ENCODE peak calls at places on chromosomes 6 and 20, in four cellular contexts. T, Q, W and I are unnamed samples. For H3K27me3, the result is how much of the 10 kb centered on the place peaks cover.

GRCh38 chr6:125310994-125311649 is 9.4 kb upstream of the HDDC2 start:
- DNase-seq in T (peak), W (peak), Q (no peak), I (no peak)

GRCh38 chr6:109713097-109713496 is 22.0 kb downstream of the FIG4 start:
- DNase-seq in W (no peak), Q (no peak), T (no peak), I (no peak)

GRCh38 chr6:163627274-163628062 is 212.9 kb downstream of the QKI start:
- DNase-seq in T (no peak), Q (no peak), W (no peak), I (no peak)

GRCh38 chr20:49685809-49686208 is 27.9 kb downstream of the B4GALT5 start:
- DNase-seq in W (no peak), T (no peak), Q (no peak), I (no peak)

GRCh38 chr6:105746539-105746938 is 339.6 kb upstream of the PRDM1 start:
- DNase-seq in T (no peak), Q (no peak), W (no peak), I (no peak)

GRCh38 chr6:22079788-22080187 is 217.0 kb downstream of the PRL start:
- DNase-seq in Q (no peak), W (no peak), T (no peak), I (no peak)

GRCh38 chr6:37875561-37876309 is 56.2 kb downstream of the ZFAND3 start:
- DNase-seq in T (no peak), Q (no peak), W (no peak), I (no peak)

GRCh38 chr6:159107451-159108260 is 61.5 kb upstream of the FNDC1 start:
- DNase-seq in W (no peak), Q (peak), T (no peak), I (no peak)

DNA sequence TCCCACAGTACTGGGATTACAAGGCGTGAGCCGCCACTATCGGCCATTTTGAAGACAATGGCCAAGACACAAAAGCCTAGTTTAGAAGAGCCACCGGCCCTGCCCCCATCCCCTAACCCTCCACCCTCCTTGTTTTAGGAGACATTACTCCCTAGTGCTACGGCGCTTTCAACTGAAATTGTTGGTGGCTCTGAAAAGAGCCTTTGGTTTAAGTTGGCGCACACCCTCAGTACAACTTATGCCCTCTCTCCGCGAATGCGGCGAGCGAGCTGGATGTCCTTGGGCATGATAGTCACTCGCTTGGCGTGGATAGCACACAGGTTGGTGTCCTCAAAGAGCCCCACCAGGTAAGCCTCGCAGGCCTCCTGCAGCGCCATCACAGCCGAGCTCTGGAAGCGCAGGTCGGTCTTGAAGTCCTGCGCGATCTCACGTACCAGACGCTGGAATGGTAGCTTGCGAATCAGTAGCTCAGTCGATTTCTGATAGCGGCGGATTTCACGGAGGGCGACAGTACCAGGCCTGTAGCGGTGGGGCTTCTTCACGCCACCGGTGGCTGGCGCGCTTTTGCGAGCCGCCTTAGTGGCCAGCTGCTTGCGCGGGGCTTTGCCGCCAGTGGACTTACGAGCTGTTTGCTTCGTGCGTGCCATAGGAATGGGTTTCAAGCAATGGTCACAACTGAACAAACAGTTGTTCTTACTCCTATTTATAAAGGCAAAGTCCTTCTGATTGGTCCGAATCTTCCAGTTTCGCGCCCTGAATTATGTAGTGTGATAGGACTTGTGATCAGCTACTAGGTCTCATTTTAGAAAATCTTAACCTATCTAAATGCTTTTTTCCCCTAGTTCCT is 114.8 kb upstream of the BTN3A2 start:
- DNase-seq in W (no peak), T (no peak), Q (peak), I (no peak)
- TF ChIP-seq CTCF in W (no peak), T (no peak), Q (peak), I (peak)

GRCh38 chr6:28657367-28657755 is 131.7 kb downstream of the GPX5 start:
- DNase-seq in W (no peak), Q (no peak), T (no peak), I (no peak)
- H3K4me3 ChIP-seq in W (no peak), Q (peak), T (peak), I (peak)

GRCh38 chr6:2783188-2783957 is 18.2 kb downstream of the WRNIP1 start:
- DNase-seq in W (no peak), Q (no peak), T (no peak), I (no peak)
- H3K27me3 ChIP-seq in W (under half), Q (under half), T (under half), I (under half)

GRCh38 chr6:142478117-142478516 is 176.3 kb downstream of the ADGRG6 start:
- DNase-seq in Q (no peak), T (no peak), W (peak), I (no peak)
- TF ChIP-seq CTCF in Q (no peak), T (no peak), W (no peak), I (no peak)

GRCh38 chr6:17714177-17714576 is 7.5 kb upstream of the NUP153 start:
- DNase-seq in Q (no peak), W (no peak), T (no peak), I (no peak)
- H3K4me3 ChIP-seq in Q (no peak), W (no peak), T (no peak), I (no peak)

GRCh38 chr20:62566771-62567170 is 75.5 kb upstream of the SLCO4A1 start:
- DNase-seq in W (no peak), Q (no peak), T (no peak), I (no peak)
- H3K27me3 ChIP-seq in W (under half), Q (under half), T (under half), I (under half)

GRCh38 chr20:4581838-4582237 is 139.9 kb upstream of the PRND start:
- DNase-seq in Q (no peak), T (no peak), W (no peak), I (no peak)
- TF ChIP-seq CTCF in Q (no peak), T (no peak), W (no peak), I (no peak)

GRCh38 chr6:110980648-110981047 is 1.2 kb upstream of the RPF2 start:
- DNase-seq in W (no peak), T (no peak), Q (no peak), I (no peak)
- H3K4me3 ChIP-seq in W (peak), T (no peak), Q (no peak), I (peak)

GRCh38 chr20:62998449-62998848 is 8.3 kb downstream of the BHLHE23 start:
- DNase-seq in Q (no peak), T (no peak), W (no peak), I (no peak)

GRCh38 chr20:63000958-63001357 is 5.8 kb downstream of the BHLHE23 start:
- DNase-seq in W (no peak), Q (no peak), T (no peak), I (no peak)

GRCh38 chr20:62997626-62998025 is 9.1 kb downstream of the BHLHE23 start:
- DNase-seq in W (no peak), T (no peak), Q (no peak), I (no peak)

GRCh38 chr20:62999580-62999979 is 7.2 kb downstream of the BHLHE23 start:
- DNase-seq in W (no peak), T (no peak), Q (no peak), I (no peak)

GRCh38 chr20:63000036-63000435 is 6.7 kb downstream of the BHLHE23 start:
- DNase-seq in T (no peak), W (no peak), Q (no peak), I (no peak)
- H3K27me3 ChIP-seq in T (half or more), W (under half), Q (under half), I (under half)

GRCh38 chr6:26271640-26272090 is 93.3 kb upstream of the BTN3A2 start:
- DNase-seq in T (no peak), W (no peak), Q (peak), I (no peak)

GRCh38 chr6:26270903-26271639 is 93.9 kb upstream of the BTN3A2 start:
- DNase-seq in T (peak), W (no peak), Q (peak), I (peak)

GRCh38 chr6:26268659-26269402 is 96.2 kb upstream of the BTN3A2 start:
- DNase-seq in Q (peak), T (no peak), W (no peak), I (no peak)

GRCh38 chr6:26269406-26270120 is 95.4 kb upstream of the BTN3A2 start:
- DNase-seq in Q (no peak), W (no peak), T (no peak), I (no peak)

GRCh38 chr6:26270121-26270861 is 94.7 kb upstream of the BTN3A2 start:
- DNase-seq in Q (no peak), W (no peak), T (no peak), I (no peak)
- TF ChIP-seq CTCF in Q (no peak), W (no peak), T (no peak), I (no peak)